ENCODE peak calls at places on chromosomes 11 and 22, in nine cellular contexts. U, L, I, G, J, O, M, C and P are unnamed samples.

GRCh38 chr22:24435323-24435645 is 7.9 kb downstream of the ADORA2A start:
- DNase-seq in C (no peak), J (no peak), L (no peak), I (no peak), U (no peak), G (no peak), M (no peak), O (no peak), P (no peak)

GRCh38 chr11:22657101-22657694 is 9.2 kb upstream of the GAS2 start:
- DNase-seq in M (no peak), G (no peak), O (no peak), I (no peak), U (no peak), J (no peak), C (no peak), L (no peak), P (no peak)

GRCh38 chr11:4576880-4577279 is 4.7 kb upstream of the OR52I2 start:
- DNase-seq in I (no peak), L (no peak), U (no peak), J (no peak), O (no peak), G (no peak), M (no peak), C (no peak), P (no peak)

GRCh38 chr22:24442352-24442744 is 14.9 kb downstream of the ADORA2A start:
- DNase-seq in L (no peak), I (no peak), M (no peak), C (no peak), U (no peak), J (no peak), G (no peak), O (no peak), P (no peak)

GRCh38 chr11:73359930-73360742 is 16.1 kb upstream of the RELT start:
- DNase-seq in C (no peak), J (no peak), U (peak; percentile 76), O (no peak), M (no peak), G (no peak), L (peak; percentile 73), I (no peak), P (no peak)

GRCh38 chr22:37681001-37681424 is 5.1 kb upstream of the NOL12 start:
- DNase-seq in C (no peak), I (no peak), J (no peak), U (no peak), L (no peak), M (no peak), G (no peak), O (no peak), P (no peak)

GRCh38 chr22:50583294-50583865 is 731 bp upstream of the CHKB start:
- DNase-seq in J (no peak), O (peak; percentile 29), I (no peak), G (no peak), L (no peak), C (no peak), M (no peak), U (no peak), P (no peak)

GRCh38 chr22:45125198-45125597 is 38.5 kb upstream of the NUP50 start:
- DNase-seq in O (no peak), I (no peak), J (no peak), L (no peak), U (no peak), M (no peak), C (no peak), G (no peak), P (no peak)

GRCh38 chr22:31969789-31970489 is 25.6 kb downstream of the YWHAH start:
- DNase-seq in C (no peak), O (peak; percentile 75), I (peak; percentile 80), G (peak; percentile 29), M (no peak), L (peak; percentile 63), J (peak; percentile 54), U (peak; percentile 61), P (peak; percentile 36)
- TF ChIP-seq CTCF in C (peak; percentile 62), O (no peak), I (peak; percentile 56), G (no peak), M (peak; percentile 81), L (no peak), J (peak; percentile 70), U (no peak), P (no peak)

DNA sequence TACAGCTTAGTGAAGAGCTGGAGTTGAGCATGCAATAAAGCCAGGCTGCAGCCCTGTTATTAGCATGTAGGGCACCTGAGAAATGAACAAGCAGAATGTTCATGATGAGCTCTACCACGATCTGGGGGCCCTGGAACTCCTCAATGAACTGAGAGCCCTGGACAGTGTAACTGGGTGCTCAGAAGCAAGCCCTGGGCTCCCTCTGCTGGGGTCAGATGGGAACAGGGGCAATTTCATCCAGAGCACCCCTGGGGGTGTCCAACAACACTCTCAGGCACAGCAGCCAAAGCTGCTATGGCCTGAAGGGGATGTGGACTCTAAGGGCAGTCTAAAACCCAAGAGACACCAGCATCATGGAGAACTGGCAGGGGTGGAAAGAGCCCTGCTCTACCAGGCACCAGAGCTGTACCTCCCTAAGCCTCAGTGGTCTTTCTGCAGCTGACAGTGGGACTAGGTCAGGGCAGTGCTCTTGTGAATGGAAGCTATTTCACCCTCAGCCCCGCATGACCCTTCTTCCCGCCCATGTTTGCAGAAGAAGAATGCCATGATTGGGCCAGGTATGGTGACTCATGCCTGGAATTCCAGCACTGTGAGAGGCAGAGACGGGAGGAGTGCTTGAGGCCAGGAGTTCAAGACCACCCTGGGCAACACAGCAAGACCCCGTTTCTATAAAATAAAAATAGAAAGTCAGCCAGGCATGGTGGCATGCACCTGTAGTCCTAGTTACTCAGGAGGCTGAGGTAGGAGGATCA is 28.9 kb downstream of the THOC5 start:
- DNase-seq in U (peak; percentile 41), O (no peak), I (peak; percentile 22), L (peak; percentile 51), G (peak; percentile 26), C (no peak), J (peak; percentile 25), M (no peak), P (peak; percentile 17)
- TF ChIP-seq CTCF in U (no peak), O (peak; percentile 15), I (peak; percentile 48), L (peak; percentile 12), G (peak; percentile 60), C (peak; percentile 43), J (peak; percentile 49), M (peak; percentile 52), P (no peak)

GRCh38 chr11:27945323-27945722 is 162.6 kb downstream of the KIF18A start:
- DNase-seq in G (no peak), L (no peak), U (no peak), O (no peak), M (no peak), C (no peak), J (no peak), I (no peak), P (no peak)

DNA sequence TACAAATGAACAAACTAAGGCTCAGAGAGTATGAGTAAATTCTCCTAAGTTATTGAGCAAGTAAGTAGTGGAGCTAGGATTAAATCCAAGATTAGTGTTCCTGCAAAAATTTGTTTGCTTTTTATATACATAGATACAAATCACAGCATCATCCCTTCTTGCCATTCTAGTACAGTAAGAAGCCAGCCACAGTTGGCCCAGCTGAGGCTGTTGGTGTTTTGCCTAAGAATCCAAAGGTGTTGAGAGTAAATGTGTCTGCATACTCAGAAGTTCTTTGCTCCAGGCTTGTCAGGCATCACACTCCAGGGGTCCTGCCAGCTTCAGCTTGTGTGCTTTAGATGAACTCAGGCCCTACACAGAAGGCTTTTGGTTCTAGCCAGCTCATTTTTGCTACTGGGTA is 157.6 kb downstream of the KIF18A start:
- DNase-seq in I (no peak), O (no peak), L (no peak), G (no peak), U (no peak), M (no peak), C (no peak), J (no peak), P (no peak)
- TF ChIP-seq CTCF in I (no peak), O (no peak), L (no peak), G (no peak), U (no peak), M (no peak), C (no peak), J (no peak), P (no peak)

DNA sequence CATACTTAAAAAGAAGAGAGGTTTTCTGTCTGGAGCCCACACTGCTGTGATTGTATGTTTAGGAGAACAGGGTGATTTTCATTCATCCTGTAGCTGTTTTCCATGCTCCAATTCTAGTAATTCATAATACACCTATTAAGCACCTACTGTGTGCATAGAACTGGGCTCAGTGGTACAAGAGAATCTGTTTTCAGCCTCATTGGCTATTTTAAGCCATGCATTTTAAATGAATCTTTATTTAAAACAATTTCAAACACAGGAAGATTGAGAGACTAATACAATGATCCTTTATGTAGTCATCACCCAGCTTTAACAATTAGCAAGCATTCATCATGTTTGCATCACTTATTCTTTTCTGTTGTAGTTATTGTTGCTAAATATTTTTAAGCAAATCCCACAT is 86.2 kb downstream of the BDNF start:
- DNase-seq in O (no peak), U (no peak), M (no peak), G (no peak), J (no peak), C (no peak), I (no peak), L (no peak), P (no peak)
- TF ChIP-seq CTCF in O (no peak), U (no peak), M (no peak), G (no peak), J (no peak), C (no peak), I (no peak), L (no peak), P (no peak)

GRCh38 chr22:33821290-33821689 is 99.0 kb downstream of the LARGE1 start:
- DNase-seq in L (no peak), O (no peak), I (no peak), C (no peak), M (no peak), J (no peak), U (no peak), G (no peak), P (no peak)
- TF ChIP-seq CTCF in L (no peak), O (no peak), I (no peak), C (no peak), M (no peak), J (no peak), U (no peak), G (no peak), P (no peak)